ENCODE peak calls at places on chromosome 22, in ten cellular contexts. O is cardiac muscle cell, B is lung, C is IMR-90, E is A673, A is RWPE2, J is ovary, D is breast epithelium, Z is hepatocyte, T is transverse colon. P is an unnamed sample.

GRCh38 chr22:35973388-35973787 is 55.2 kb downstream of the RBFOX2 start:
- DNase-seq in O (no peak), B (no peak), C (no peak), E (no peak), A (no peak), J (no peak), D (no peak), Z (no peak), T (no peak), P (no peak)

GRCh38 chr22:41197808-41198585 is 7.1 kb upstream of the L3MBTL2 start:
- DNase-seq in O (peak; percentile 41), B (no peak), C (no peak), E (peak; percentile 77), A (no peak), J (no peak), D (no peak), Z (peak; percentile 23), T (peak; percentile 56), P (peak; percentile 70)

GRCh38 chr22:35963237-35963810 is 65.3 kb downstream of the RBFOX2 start:
- DNase-seq in O (no peak), B (no peak), C (no peak), E (no peak), A (no peak), J (no peak), D (no peak), Z (no peak), T (no peak), P (no peak)

GRCh38 chr22:44576311-44577260 is 78.6 kb upstream of the RTL6 start:
- DNase-seq in O (no peak), B (no peak), C (no peak), E (no peak), A (peak; percentile 34), J (peak; percentile 3), D (no peak), Z (no peak), T (no peak), P (peak; percentile 2)

GRCh38 chr22:18060646-18061620 is 16.9 kb upstream of the PEX26 start:
- DNase-seq in O (no peak), B (no peak), C (peak; percentile 71), E (no peak), A (no peak), J (no peak), D (no peak), Z (peak; percentile 76), T (peak; percentile 50), P (no peak)

GRCh38 chr22:41638124-41638523 is 17.0 kb downstream of the XRCC6 start:
- DNase-seq in O (no peak), B (peak; percentile 47), C (no peak), E (no peak), A (no peak), J (no peak), D (no peak), Z (no peak), T (no peak), P (no peak)

GRCh38 chr22:19125011-19125410 is 2.8 kb upstream of the DGCR2 start:
- DNase-seq in O (no peak), B (no peak), C (no peak), E (no peak), A (no peak), J (no peak), D (no peak), Z (no peak), T (no peak), P (no peak)

GRCh38 chr22:35037089-35037488 is 28.9 kb upstream of the ISX start:
- DNase-seq in O (peak; percentile 27), B (no peak), C (no peak), E (peak; percentile 28), A (no peak), J (no peak), D (no peak), Z (no peak), T (no peak), P (peak; percentile 33)

GRCh38 chr22:20741008-20741633 is 32.8 kb upstream of the SERPIND1 start:
- DNase-seq in O (no peak), B (no peak), C (no peak), E (no peak), A (no peak), J (no peak), D (no peak), Z (no peak), T (no peak), P (no peak)

GRCh38 chr22:35892192-35892591 is 136.4 kb downstream of the RBFOX2 start:
- DNase-seq in O (no peak), B (no peak), C (peak; percentile 75), E (peak; percentile 83), A (no peak), J (no peak), D (no peak), Z (no peak), T (no peak), P (no peak)

GRCh38 chr22:43901976-43902643 is 10.3 kb upstream of the PNPLA5 start:
- DNase-seq in O (peak; percentile 58), B (no peak), C (peak; percentile 97), E (no peak), A (no peak), J (no peak), D (no peak), Z (no peak), T (no peak), P (no peak)

GRCh38 chr22:35552186-35552842 is 11.7 kb downstream of the RASD2 start:
- DNase-seq in O (peak; percentile 52), B (no peak), C (no peak), E (peak; percentile 66), A (no peak), J (no peak), D (no peak), Z (peak; percentile 48), T (peak; percentile 50), P (no peak)

GRCh38 chr22:19885841-19886592 is 31.3 kb upstream of the GNB1L start:
- DNase-seq in O (no peak), B (no peak), C (no peak), E (no peak), A (peak; percentile 58), J (no peak), D (no peak), Z (no peak), T (no peak), P (no peak)

GRCh38 chr22:32760815-32761214 is 40.7 kb upstream of the TIMP3 start:
- DNase-seq in O (no peak), B (no peak), C (no peak), E (no peak), A (no peak), J (no peak), D (no peak), Z (no peak), T (peak; percentile 13), P (no peak)

GRCh38 chr22:45867118-45867905 is 109.7 kb downstream of the WNT7B start:
- DNase-seq in O (peak; percentile 70), B (no peak), C (no peak), E (no peak), A (no peak), J (no peak), D (no peak), Z (peak; percentile 62), T (no peak), P (no peak)

GRCh38 chr22:48599346-48599745 is 1228.3 kb downstream of the BRD1 start:
- DNase-seq in O (no peak), B (no peak), C (no peak), E (no peak), A (no peak), J (no peak), D (no peak), Z (no peak), T (no peak), P (no peak)
- H3K36me3 ChIP-seq in O (no peaks in the 10 kb centered on the region), B (no peaks in the 10 kb centered on the region), C (no peaks in the 10 kb centered on the region), E (peaks cover 19% of the 10 kb centered on the region), A (no peaks in the 10 kb centered on the region), J (no peaks in the 10 kb centered on the region), D (no peaks in the 10 kb centered on the region), Z (no peaks in the 10 kb centered on the region), T (no peaks in the 10 kb centered on the region), P (no peaks in the 10 kb centered on the region)

GRCh38 chr22:38139901-38140300 is 29.4 kb upstream of the BAIAP2L2 start:
- DNase-seq in O (no peak), B (no peak), C (no peak), E (no peak), A (no peak), J (no peak), D (no peak), Z (no peak), T (no peak), P (no peak)

GRCh38 chr22:38142606-38143005 is 32.1 kb upstream of the BAIAP2L2 start:
- DNase-seq in O (no peak), B (no peak), C (no peak), E (no peak), A (no peak), J (no peak), D (no peak), Z (no peak), T (no peak), P (no peak)

GRCh38 chr22:38148252-38148651 is 33.4 kb downstream of the PLA2G6 start:
- DNase-seq in O (no peak), B (no peak), C (peak; percentile 66), E (peak; percentile 22), A (no peak), J (no peak), D (no peak), Z (no peak), T (no peak), P (no peak)

GRCh38 chr22:38141574-38141973 is 31.1 kb upstream of the BAIAP2L2 start:
- DNase-seq in O (no peak), B (no peak), C (no peak), E (no peak), A (no peak), J (no peak), D (no peak), Z (no peak), T (no peak), P (no peak)

GRCh38 chr22:38144025-38144405 is 33.5 kb upstream of the BAIAP2L2 start:
- DNase-seq in O (no peak), B (no peak), C (no peak), E (no peak), A (no peak), J (no peak), D (no peak), Z (no peak), T (no peak), P (peak; percentile 61)
- TF ChIP-seq CTCF in O (no peak), B (no peak), C (no peak), E (no peak), A (no peak), J (no peak), D (no peak), Z (no peak), T (no peak), P (peak; percentile 56)

GRCh38 chr22:37056246-37056645 is 4.7 kb downstream of the KCTD17 start:
- DNase-seq in O (no peak), B (no peak), C (no peak), E (no peak), A (no peak), J (no peak), D (no peak), Z (no peak), T (no peak), P (no peak)
- H3K36me3 ChIP-seq in O (no peaks in the 10 kb centered on the region), B (peaks cover 27% of the 10 kb centered on the region), C (peaks cover 41% of the 10 kb centered on the region), E (peaks cover 5% of the 10 kb centered on the region), A (no peaks in the 10 kb centered on the region), J (no peaks in the 10 kb centered on the region), D (no peaks in the 10 kb centered on the region), Z (no peaks in the 10 kb centered on the region), T (peaks cover 6% of the 10 kb centered on the region), P (peaks cover 58% of the 10 kb centered on the region)

GRCh38 chr22:22591348-22592299 is 32.6 kb upstream of the PRAME start:
- DNase-seq in O (no peak), B (no peak), C (peak; percentile 13), E (no peak), A (no peak), J (no peak), D (no peak), Z (no peak), T (no peak), P (no peak)
- TF ChIP-seq CTCF in O (no peak), B (no peak), C (no peak), E (peak; percentile 16), A (no peak), J (no peak), D (no peak), Z (no peak), T (no peak), P (no peak)

GRCh38 chr22:23709107-23709506 is 18.3 kb downstream of the RGL4 start:
- DNase-seq in O (no peak), B (no peak), C (peak; percentile 59), E (no peak), A (no peak), J (no peak), D (no peak), Z (no peak), T (no peak), P (no peak)
- H3K36me3 ChIP-seq in O (peaks cover 32% of the 10 kb centered on the region), B (peaks cover 40% of the 10 kb centered on the region), C (peaks cover 45% of the 10 kb centered on the region), E (peaks cover 54% of the 10 kb centered on the region), A (peaks cover 95% of the 10 kb centered on the region), J (no peaks in the 10 kb centered on the region), D (no peaks in the 10 kb centered on the region), Z (no peaks in the 10 kb centered on the region), T (peaks cover 51% of the 10 kb centered on the region), P (peaks cover 83% of the 10 kb centered on the region)

P was measured in WERI-Rb-1.